ENCODE peak calls at places on chromosomes 3 and 15, in seven cellular contexts. B, G, V, L, C, Z and U are unnamed samples.

GRCh38 chr3:16378920-16379319 is 113.9 kb downstream of the OXNAD1 start:
- DNase-seq in V (no peak), Z (no peak), G (peak), C (no peak), B (no peak), L (no peak), U (no peak)

GRCh38 chr3:146449584-146449983 is 19.8 kb downstream of the PLSCR2 start:
- DNase-seq in L (no peak), Z (no peak), C (no peak), V (no peak), G (no peak), B (no peak), U (no peak)

GRCh38 chr3:171028025-171028778 is 1.7 kb upstream of the SLC2A2 start:
- DNase-seq in Z (peak), B (peak), L (no peak), C (no peak), G (peak), V (peak), U (no peak)

GRCh38 chr15:60235951-60236710 is 161.7 kb downstream of the ANXA2 start:
- DNase-seq in L (no peak), G (no peak), B (no peak), V (no peak), Z (no peak), C (no peak), U (no peak)

GRCh38 chr3:32313723-32314473 is 75.4 kb downstream of the CMTM8 start:
- DNase-seq in Z (no peak), C (no peak), G (peak), V (no peak), L (no peak), B (no peak), U (no peak)

GRCh38 chr3:100175637-100176250 is 61.4 kb upstream of the FILIP1L start:
- DNase-seq in L (no peak), Z (no peak), B (no peak), V (no peak), G (no peak), C (no peak), U (no peak)

GRCh38 chr3:24952388-24952787 is 457.7 kb upstream of the THRB start:
- DNase-seq in B (no peak), V (no peak), G (no peak), Z (no peak), C (no peak), L (no peak), U (no peak)

GRCh38 chr3:128560768-128561167 is 67.8 kb upstream of the GATA2 start:
- DNase-seq in C (no peak), G (no peak), L (no peak), V (no peak), B (no peak), Z (no peak), U (no peak)

GRCh38 chr3:128274837-128275236 is 121.6 kb downstream of the EEFSEC start:
- DNase-seq in B (no peak), G (peak), V (no peak), L (peak), C (peak), Z (peak), U (no peak)

GRCh38 chr3:140011611-140012277 is 76.8 kb downstream of the CLSTN2 start:
- DNase-seq in B (no peak), Z (no peak), L (no peak), C (peak), V (no peak), G (no peak), U (no peak)

DNA sequence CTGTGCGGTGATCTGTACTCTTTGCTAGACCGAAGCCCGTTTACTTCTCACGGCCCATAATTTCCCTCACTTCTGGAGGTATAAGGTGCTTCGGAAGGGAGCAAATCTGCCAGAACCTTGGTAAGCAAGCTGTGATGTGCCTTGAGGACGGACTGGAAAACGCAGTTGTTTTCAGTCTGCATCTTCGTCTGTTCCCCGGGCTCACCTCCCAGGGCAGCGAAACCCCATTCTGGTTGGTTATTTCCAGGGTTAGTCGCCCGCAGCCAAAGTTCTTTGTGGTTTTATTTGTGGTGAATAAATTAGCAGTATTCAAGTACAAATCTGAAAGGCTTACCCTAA is 401 bp downstream of the RAMAC start:
- DNase-seq in C (no peak), B (no peak), G (no peak), Z (no peak), L (no peak), V (no peak), U (no peak)
- TF ChIP-seq CTCF in C (no peak), B (no peak), G (no peak), Z (no peak), L (no peak), V (no peak), U (no peak)

GRCh38 chr3:93969443-93969842 is 4.3 kb downstream of the PROS1 start:
- DNase-seq in L (no peak), C (no peak), G (peak), V (no peak), B (no peak), Z (no peak), U (no peak)

GRCh38 chr3:93969997-93970396 is 3.7 kb downstream of the PROS1 start:
- DNase-seq in Z (no peak), B (no peak), C (no peak), G (no peak), L (no peak), V (no peak), U (no peak)

GRCh38 chr3:93973160-93974126 is at the start of gene PROS1:
- DNase-seq in L (peak), Z (no peak), B (peak), G (peak), C (peak), V (peak), U (peak)
- TF ChIP-seq CTCF in L (no peak), Z (no peak), B (no peak), G (no peak), C (peak), V (no peak), U (no peak)

GRCh38 chr3:124938896-124939295 is 4.3 kb upstream of the MUC13 start:
- DNase-seq in G (no peak), B (no peak), C (no peak), V (no peak), Z (no peak), L (no peak), U (no peak)
- TF ChIP-seq CTCF in G (no peak), B (no peak), C (no peak), V (no peak), Z (no peak), L (no peak), U (no peak)

GRCh38 chr3:36837089-36837488 is 72.7 kb upstream of the DCLK3 start:
- DNase-seq in L (no peak), B (no peak), V (no peak), C (no peak), Z (no peak), G (no peak), U (no peak)
- TF ChIP-seq CTCF in L (no peak), B (no peak), V (no peak), C (no peak), Z (no peak), G (peak), U (no peak)

DNA sequence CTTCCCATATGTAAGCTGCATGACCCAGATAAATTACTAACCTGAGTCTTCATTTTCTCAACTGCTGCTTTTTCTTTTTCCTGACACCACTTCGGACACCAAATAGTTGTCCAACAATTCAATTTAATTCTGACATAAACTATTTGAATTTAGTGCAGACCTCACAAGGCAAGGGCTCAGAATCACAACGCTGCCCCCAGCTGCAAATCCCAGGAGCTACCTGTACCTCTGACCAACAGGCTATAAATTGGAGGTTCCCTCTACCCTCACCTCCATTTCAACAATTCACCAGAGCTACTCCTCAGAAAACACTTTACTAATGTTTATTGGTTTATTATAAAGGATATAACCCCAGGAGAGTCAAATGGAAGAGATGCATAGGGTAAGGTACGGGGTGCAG is 737.6 kb downstream of the NTRK3 start:
- DNase-seq in V (no peak), B (no peak), Z (no peak), C (no peak), L (no peak), G (no peak), U (no peak)
- TF ChIP-seq CTCF in V (no peak), B (no peak), Z (no peak), C (no peak), L (no peak), G (no peak), U (no peak)

GRCh38 chr15:48954538-48954937 is 9.2 kb downstream of the SHC4 start:
- DNase-seq in Z (no peak), G (peak), V (no peak), B (no peak), C (no peak), L (no peak), U (no peak)
- TF ChIP-seq CTCF in Z (no peak), G (no peak), V (no peak), B (no peak), C (no peak), L (no peak), U (no peak)

GRCh38 chr3:181699171-181699903 is 12.4 kb upstream of the SOX2 start:
- DNase-seq in C (no peak), L (no peak), B (no peak), Z (no peak), G (no peak), V (no peak), U (no peak)

GRCh38 chr3:181698263-181698944 is 13.3 kb upstream of the SOX2 start:
- DNase-seq in C (no peak), Z (no peak), L (no peak), V (no peak), G (no peak), B (no peak), U (no peak)

GRCh38 chr3:181696641-181697230 is 15.0 kb upstream of the SOX2 start:
- DNase-seq in L (no peak), G (no peak), C (no peak), B (no peak), Z (no peak), V (no peak), U (no peak)

GRCh38 chr3:181703701-181704420 is 7.9 kb upstream of the SOX2 start:
- DNase-seq in G (no peak), L (no peak), B (no peak), Z (no peak), V (peak), C (no peak), U (no peak)

DNA sequence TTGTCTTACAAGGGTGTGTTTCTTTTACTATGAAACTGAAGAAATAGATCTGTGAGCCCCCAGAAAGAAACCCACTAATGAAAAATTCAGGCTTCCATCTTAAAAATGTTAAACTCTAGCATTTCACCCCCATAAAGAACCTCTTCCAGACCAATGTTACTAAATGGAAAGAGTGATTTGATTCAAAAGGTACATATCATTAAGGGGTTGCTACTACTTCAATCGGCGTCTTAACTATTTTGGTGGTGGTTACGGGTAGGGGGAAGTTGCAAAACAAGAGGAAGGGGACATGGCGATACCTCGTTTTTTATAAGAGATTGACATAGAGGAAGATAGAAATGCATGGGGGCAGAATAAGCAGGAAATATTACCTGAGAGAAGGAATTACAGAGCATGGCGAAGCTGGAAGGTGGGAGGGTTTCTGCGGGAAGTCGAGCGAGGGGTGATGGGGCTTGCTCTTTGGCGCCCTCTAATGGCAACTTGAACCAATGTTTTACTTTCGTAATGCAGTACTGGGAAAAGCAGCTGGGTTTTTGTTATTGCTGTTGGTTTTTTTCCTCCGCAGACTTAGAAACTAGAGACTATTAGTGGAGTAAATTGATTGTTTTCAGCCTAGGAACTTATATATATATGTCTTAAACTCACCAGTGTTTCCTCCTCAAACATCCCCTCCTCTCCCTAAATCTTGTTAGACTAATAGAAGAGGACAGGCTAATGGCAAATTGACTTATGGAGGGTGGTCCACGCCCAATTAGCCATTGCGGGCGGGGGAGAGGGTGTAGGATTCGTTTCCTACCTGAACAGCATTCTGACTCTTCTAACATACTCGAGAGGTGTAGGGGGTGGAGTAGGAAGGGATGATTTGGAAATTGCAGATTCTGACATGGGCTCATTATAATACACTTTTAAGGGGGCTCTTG is 11.3 kb upstream of the SOX2 start:
- DNase-seq in L (no peak), G (peak), C (no peak), B (no peak), Z (peak), V (peak), U (no peak)
- TF ChIP-seq CTCF in L (peak), G (peak), C (peak), B (peak), Z (peak), V (peak), U (no peak)

DNA sequence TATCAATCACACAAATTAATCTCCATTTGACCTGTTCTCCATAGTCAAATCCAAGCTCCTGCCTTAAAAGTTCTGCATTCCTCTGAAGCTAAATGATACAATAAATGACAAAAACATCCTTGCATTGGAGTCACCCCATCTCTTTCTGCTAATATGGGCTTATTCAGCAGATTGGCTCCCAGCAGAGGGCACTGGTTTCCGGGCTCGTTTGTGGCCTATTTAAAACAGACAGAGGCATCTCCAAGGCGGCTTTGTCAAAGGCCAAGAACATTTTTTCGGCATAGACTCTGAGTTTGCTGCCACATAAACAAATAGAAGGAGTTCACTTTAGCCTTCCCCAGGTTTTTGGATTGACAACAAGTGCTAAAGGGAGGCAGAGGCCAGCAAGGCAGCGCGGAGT is 204.4 kb upstream of the RASGRP1 start:
- DNase-seq in Z (no peak), V (no peak), B (no peak), L (no peak), C (no peak), G (peak), U (no peak)
- TF ChIP-seq CTCF in Z (peak), V (no peak), B (peak), L (no peak), C (peak), G (peak), U (no peak)